ENCODE peak calls at places on chromosomes 4 and X, in eight cellular contexts. G, Y, E, N, Z, S, H and A are unnamed samples.
A peak's percentile ranks its signal among the peaks of the same experiment; 100 is the strongest.

GRCh38 chr4:1616574-1616964 is 67.5 kb downstream of the FAM53A start:
- DNase-seq in N (no peak), H (no peak), Z (no peak), E (no peak), Y (no peak), S (no peak), G (no peak), A (no peak)

GRCh38 chrX:70422886-70423336 is at the start of gene GDPD2:
- DNase-seq in E (no peak), Z (no peak), H (no peak), Y (no peak), S (no peak), N (peak; percentile 60), G (no peak), A (no peak)

GRCh38 chr4:161829631-161830030 is 334.2 kb downstream of the FSTL5 start:
- DNase-seq in Y (no peak), Z (no peak), H (no peak), S (no peak), G (no peak), N (no peak), E (no peak), A (no peak)

GRCh38 chr4:122346036-122346435 is 32.8 kb upstream of the ADAD1 start:
- DNase-seq in N (no peak), Z (no peak), Y (no peak), E (no peak), H (no peak), G (no peak), S (no peak), A (no peak)

GRCh38 chr4:53942712-53943111 is 121.7 kb downstream of the CHIC2 start:
- DNase-seq in Y (no peak), E (no peak), S (no peak), H (no peak), N (no peak), G (no peak), Z (no peak), A (no peak)

GRCh38 chr4:135598151-135598550 is 1396.6 kb upstream of the PABPC4L start:
- DNase-seq in N (no peak), Z (no peak), G (no peak), Y (no peak), S (no peak), E (no peak), H (no peak), A (no peak)

GRCh38 chr4:86892639-86892965 is 380 bp upstream of the C4orf36 start:
- DNase-seq in N (no peak), S (no peak), Z (no peak), H (no peak), Y (no peak), E (no peak), G (no peak), A (no peak)

GRCh38 chr4:156298230-156298629 is 344.6 kb upstream of the CTSO start:
- DNase-seq in Z (peak; percentile 96), N (no peak), Y (no peak), G (no peak), S (no peak), H (no peak), E (no peak), A (no peak)

GRCh38 chr4:4541040-4541631 is 712 bp downstream of the STX18 start:
- DNase-seq in Y (no peak), G (peak; percentile 9), S (no peak), Z (peak; percentile 38), N (peak; percentile 19), H (no peak), E (no peak), A (peak; percentile 29)

GRCh38 chrX:20863649-20864048 is 510.6 kb upstream of the CNKSR2 start:
- DNase-seq in S (no peak), Z (no peak), E (no peak), Y (no peak), N (no peak), G (no peak), H (no peak), A (no peak)

GRCh38 chrX:109732319-109732779 is 708 bp downstream of the ACSL4 start:
- DNase-seq in Z (no peak), E (no peak), H (no peak), G (peak; percentile 7), Y (no peak), N (no peak), S (peak; percentile 10), A (peak; percentile 17)

GRCh38 chr4:4780634-4781287 is 78.7 kb upstream of the MSX1 start:
- DNase-seq in Y (no peak), E (no peak), G (no peak), H (no peak), S (no peak), Z (peak; percentile 63), N (no peak), A (no peak)

GRCh38 chr4:31657859-31658258 is 937.7 kb downstream of the PCDH7 start:
- DNase-seq in S (no peak), G (no peak), E (no peak), Y (no peak), H (no peak), N (no peak), Z (no peak), A (no peak)

GRCh38 chr4:67522851-67523671 is 22.2 kb downstream of the CENPC start:
- DNase-seq in Z (peak; percentile 76), G (no peak), N (no peak), H (no peak), S (no peak), Y (no peak), E (no peak), A (no peak)

GRCh38 chr4:26325191-26325590 is 4.4 kb downstream of the RBPJ start:
- DNase-seq in Y (no peak), G (no peak), H (no peak), N (peak; percentile 9), Z (peak; percentile 43), S (no peak), E (no peak), A (no peak)

GRCh38 chr4:8045909-8046308 is 106.2 kb upstream of the AFAP1 start:
- DNase-seq in N (no peak), E (no peak), Y (no peak), S (no peak), H (no peak), G (no peak), Z (no peak), A (no peak)